ENCODE peak calls at places on chromosomes 12 and 14, in seven cellular contexts. One of them, this sample, is unnamed.

GRCh38 chr14:97056086-97056485 is 258.9 kb downstream of the VRK1 start:
- DNase-seq in mesendoderm: no peak
- DNase-seq in colonic mucosa: no peak
- DNase-seq in keratinocyte: no peak
- DNase-seq in MM.1S: no peak
- DNase-seq in SK-N-SH: peak
- DNase-seq in IMR-90: no peak
- DNase-seq in this sample: peak

GRCh38 chr12:47811581-47812484 is 7.9 kb downstream of the HDAC7 start:
- DNase-seq in colonic mucosa: no peak
- DNase-seq in IMR-90: peak
- DNase-seq in keratinocyte: no peak
- DNase-seq in mesendoderm: no peak
- DNase-seq in SK-N-SH: no peak
- DNase-seq in MM.1S: no peak
- DNase-seq in this sample: no peak

GRCh38 chr12:18578191-18578590 is 159.6 kb downstream of the PLCZ1 start:
- DNase-seq in SK-N-SH: no peak
- DNase-seq in mesendoderm: no peak
- DNase-seq in keratinocyte: peak
- DNase-seq in IMR-90: peak
- DNase-seq in MM.1S: no peak
- DNase-seq in colonic mucosa: no peak
- DNase-seq in this sample: no peak

GRCh38 chr12:47207005-47207717 is 127.4 kb upstream of the AMIGO2 start:
- DNase-seq in SK-N-SH: no peak
- DNase-seq in keratinocyte: no peak
- DNase-seq in MM.1S: peak
- DNase-seq in IMR-90: no peak
- DNase-seq in colonic mucosa: peak
- DNase-seq in mesendoderm: peak
- DNase-seq in this sample: peak

GRCh38 chr14:63470877-63471565 is 72.2 kb downstream of the PPP2R5E start:
- DNase-seq in mesendoderm: no peak
- DNase-seq in colonic mucosa: no peak
- DNase-seq in MM.1S: peak
- DNase-seq in SK-N-SH: no peak
- DNase-seq in keratinocyte: peak
- DNase-seq in IMR-90: peak
- DNase-seq in this sample: no peak

GRCh38 chr12:68063900-68064590 is 74.8 kb downstream of the IFNG-AS1 start:
- DNase-seq in keratinocyte: no peak
- DNase-seq in mesendoderm: no peak
- DNase-seq in IMR-90: no peak
- DNase-seq in MM.1S: no peak
- DNase-seq in SK-N-SH: no peak
- DNase-seq in colonic mucosa: no peak
- DNase-seq in this sample: no peak

GRCh38 chr14:54435500-54435981 is 5.6 kb downstream of the CNIH1 start:
- DNase-seq in SK-N-SH: no peak
- DNase-seq in keratinocyte: peak
- DNase-seq in MM.1S: no peak
- DNase-seq in IMR-90: peak
- DNase-seq in colonic mucosa: no peak
- DNase-seq in mesendoderm: peak
- DNase-seq in this sample: no peak

GRCh38 chr12:74535536-74535935 is 2.1 kb upstream of the ATXN7L3B start:
- DNase-seq in IMR-90: no peak
- DNase-seq in keratinocyte: no peak
- DNase-seq in colonic mucosa: no peak
- DNase-seq in MM.1S: no peak
- DNase-seq in mesendoderm: no peak
- DNase-seq in SK-N-SH: no peak
- DNase-seq in this sample: no peak

GRCh38 chr14:22488522-22489246 is 100.3 kb downstream of the DAD1 start:
- DNase-seq in IMR-90: no peak
- DNase-seq in colonic mucosa: no peak
- DNase-seq in SK-N-SH: no peak
- DNase-seq in mesendoderm: no peak
- DNase-seq in keratinocyte: no peak
- DNase-seq in MM.1S: no peak
- DNase-seq in this sample: no peak

GRCh38 chr12:27824126-27824842 is 44.2 kb upstream of the MANSC4 start:
- DNase-seq in colonic mucosa: no peak
- DNase-seq in mesendoderm: no peak
- DNase-seq in keratinocyte: no peak
- DNase-seq in IMR-90: no peak
- DNase-seq in MM.1S: peak
- DNase-seq in SK-N-SH: no peak
- DNase-seq in this sample: no peak

GRCh38 chr14:51880810-51881580 is 20.6 kb downstream of the GNG2 start:
- DNase-seq in mesendoderm: no peak
- DNase-seq in IMR-90: no peak
- DNase-seq in MM.1S: no peak
- DNase-seq in SK-N-SH: no peak
- DNase-seq in keratinocyte: no peak
- DNase-seq in colonic mucosa: no peak
- DNase-seq in this sample: no peak

GRCh38 chr12:80559766-80560165 is 115.7 kb downstream of the PTPRQ start:
- DNase-seq in mesendoderm: no peak
- DNase-seq in MM.1S: no peak
- DNase-seq in SK-N-SH: no peak
- DNase-seq in colonic mucosa: no peak
- DNase-seq in keratinocyte: no peak
- DNase-seq in IMR-90: no peak
- DNase-seq in this sample: no peak
- H3K4me3 ChIP-seq in mesendoderm: no peak
- H3K4me3 ChIP-seq in MM.1S: no peak
- H3K4me3 ChIP-seq in SK-N-SH: no peak
- H3K4me3 ChIP-seq in colonic mucosa: no peak
- H3K4me3 ChIP-seq in keratinocyte: no peak
- H3K4me3 ChIP-seq in IMR-90: no peak
- H3K4me3 ChIP-seq in this sample: no peak

GRCh38 chr12:51631591-51631990 is 40.6 kb downstream of the SCN8A start:
- DNase-seq in IMR-90: peak
- DNase-seq in MM.1S: no peak
- DNase-seq in keratinocyte: no peak
- DNase-seq in SK-N-SH: no peak
- DNase-seq in colonic mucosa: no peak
- DNase-seq in mesendoderm: peak
- DNase-seq in this sample: no peak
- H3K9ac ChIP-seq in IMR-90: no peak
- H3K9ac ChIP-seq in MM.1S: no peak
- H3K9ac ChIP-seq in keratinocyte: no peak
- H3K9ac ChIP-seq in SK-N-SH: no peak
- H3K9ac ChIP-seq in colonic mucosa: no peak
- H3K9ac ChIP-seq in mesendoderm: no peak
- H3K9ac ChIP-seq in this sample: no peak

DNA sequence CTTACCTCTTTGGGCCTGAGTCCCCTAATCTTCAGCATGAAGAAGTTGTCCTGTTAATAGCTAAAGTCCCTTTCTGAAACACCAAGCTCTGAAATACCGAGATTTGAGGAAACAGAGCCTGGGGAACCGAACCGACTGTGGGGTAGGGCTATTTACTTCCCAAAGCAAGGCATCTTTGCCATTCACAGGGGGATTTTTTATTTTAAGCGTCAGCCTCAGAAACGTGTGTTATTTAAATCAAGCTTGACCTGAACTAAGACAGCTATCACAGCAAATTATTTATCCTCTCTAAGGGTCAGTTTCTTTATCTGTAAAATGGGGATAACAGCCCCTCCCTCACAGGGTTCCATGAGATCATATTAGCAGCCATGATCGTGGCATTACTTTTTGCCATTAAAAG is 1.2 kb upstream of the CORO1C start:
- DNase-seq in SK-N-SH: no peak
- DNase-seq in MM.1S: no peak
- DNase-seq in keratinocyte: no peak
- DNase-seq in colonic mucosa: no peak
- DNase-seq in mesendoderm: no peak
- DNase-seq in IMR-90: no peak
- DNase-seq in this sample: no peak
- H3K4me3 ChIP-seq in SK-N-SH: no peak
- H3K4me3 ChIP-seq in MM.1S: peak
- H3K4me3 ChIP-seq in keratinocyte: peak
- H3K4me3 ChIP-seq in colonic mucosa: peak
- H3K4me3 ChIP-seq in mesendoderm: peak
- H3K4me3 ChIP-seq in IMR-90: peak
- H3K4me3 ChIP-seq in this sample: no peak

DNA sequence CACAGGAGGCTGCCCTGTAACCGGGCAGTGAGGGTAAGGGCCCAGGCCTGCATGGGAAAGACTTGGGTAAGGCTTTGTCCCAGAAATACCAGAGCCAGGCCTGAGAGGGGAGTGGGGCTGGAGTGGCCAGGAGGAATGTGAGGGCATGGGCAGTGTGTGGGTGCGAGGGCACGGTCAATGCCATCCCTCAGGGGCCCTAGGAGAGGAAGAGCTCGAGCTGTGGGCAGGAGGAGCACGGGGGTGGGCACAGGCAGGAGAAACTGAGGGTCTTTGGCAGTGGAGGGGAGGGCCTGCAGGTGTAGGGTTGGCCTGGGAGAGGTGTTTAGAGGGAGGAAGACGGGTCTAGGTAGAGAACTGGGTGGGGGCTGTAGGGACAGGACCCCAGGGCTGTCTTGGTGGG is 381.6 kb downstream of the TMEM121 start:
- DNase-seq in IMR-90: no peak
- DNase-seq in mesendoderm: no peak
- DNase-seq in MM.1S: no peak
- DNase-seq in colonic mucosa: no peak
- DNase-seq in SK-N-SH: no peak
- DNase-seq in keratinocyte: no peak
- DNase-seq in this sample: no peak
- H3K9ac ChIP-seq in IMR-90: no peak
- H3K9ac ChIP-seq in mesendoderm: no peak
- H3K9ac ChIP-seq in MM.1S: no peak
- H3K9ac ChIP-seq in colonic mucosa: no peak
- H3K9ac ChIP-seq in SK-N-SH: no peak
- H3K9ac ChIP-seq in keratinocyte: no peak
- H3K9ac ChIP-seq in this sample: no peak

DNA sequence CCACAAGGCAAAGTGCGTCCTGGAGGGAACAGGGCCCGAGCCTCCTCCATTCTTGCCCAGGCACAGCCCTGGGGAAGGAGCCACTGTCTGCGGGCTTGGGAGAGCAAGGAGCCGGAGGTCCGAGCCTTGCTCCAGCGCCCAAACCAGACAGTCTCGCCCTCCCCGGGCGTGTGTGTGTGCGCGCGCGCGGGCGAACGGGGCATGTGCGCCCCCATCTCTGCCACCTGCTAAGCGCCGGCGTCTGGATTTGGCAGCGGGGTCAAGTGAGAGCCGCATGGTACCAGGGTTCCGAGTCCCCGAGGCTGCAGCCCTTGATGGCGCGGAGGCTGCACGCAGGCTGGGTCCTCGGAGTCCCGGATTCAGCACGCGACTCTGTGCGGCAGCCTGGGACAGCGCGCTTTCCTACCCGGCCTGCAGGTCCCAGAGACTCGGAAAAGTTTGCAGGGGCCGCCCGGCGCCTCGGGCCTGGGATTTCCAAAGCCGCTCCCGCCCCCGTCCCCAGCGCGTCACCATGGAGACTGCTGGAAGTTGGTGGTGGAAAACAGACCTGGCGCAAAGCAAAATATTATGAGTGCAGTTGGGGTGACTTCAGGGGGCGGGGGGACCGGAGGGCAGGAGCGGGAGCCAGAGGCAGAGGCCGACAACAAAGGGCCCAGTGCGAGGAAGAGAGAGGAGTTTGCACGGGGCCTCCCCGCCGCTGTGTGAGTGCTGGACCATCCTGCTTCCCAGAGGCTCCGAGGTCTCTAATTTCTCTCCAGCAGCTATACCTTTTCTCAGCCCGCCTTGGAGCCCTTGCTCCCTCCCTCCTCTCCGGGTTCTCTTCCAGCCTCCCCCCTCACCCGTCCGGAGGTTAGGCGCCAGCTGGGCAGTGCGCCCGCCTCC is 4.2 kb downstream of the RFX4 start:
- DNase-seq in MM.1S: no peak
- DNase-seq in SK-N-SH: peak
- DNase-seq in colonic mucosa: no peak
- DNase-seq in keratinocyte: no peak
- DNase-seq in IMR-90: no peak
- DNase-seq in mesendoderm: peak
- DNase-seq in this sample: no peak
- H3K4me3 ChIP-seq in MM.1S: no peak
- H3K4me3 ChIP-seq in SK-N-SH: peak
- H3K4me3 ChIP-seq in colonic mucosa: no peak
- H3K4me3 ChIP-seq in keratinocyte: no peak
- H3K4me3 ChIP-seq in IMR-90: no peak
- H3K4me3 ChIP-seq in mesendoderm: no peak
- H3K4me3 ChIP-seq in this sample: no peak

DNA sequence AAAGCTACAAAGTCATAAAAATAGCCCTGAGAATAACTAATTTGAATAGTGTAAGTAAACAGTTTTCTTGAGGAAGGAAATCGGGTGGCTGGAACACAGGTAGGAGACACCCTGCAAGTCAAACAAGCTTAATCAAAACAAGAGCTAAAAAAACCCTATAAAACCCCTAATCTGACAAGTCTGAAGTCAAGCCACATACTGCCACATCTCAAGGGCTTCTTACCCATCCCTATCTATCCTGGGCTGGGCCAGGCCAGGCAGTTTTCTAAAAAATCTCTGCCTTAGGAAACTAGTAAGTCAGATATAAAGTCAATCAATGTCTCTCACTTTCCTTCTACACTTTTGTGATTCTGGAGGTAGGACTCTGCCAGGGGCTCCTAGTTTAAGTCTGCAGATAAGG is 15.3 kb downstream of the UBE2N start:
- DNase-seq in mesendoderm: peak
- DNase-seq in colonic mucosa: no peak
- DNase-seq in IMR-90: no peak
- DNase-seq in MM.1S: no peak
- DNase-seq in keratinocyte: no peak
- DNase-seq in SK-N-SH: no peak
- DNase-seq in this sample: no peak
- H3K9ac ChIP-seq in mesendoderm: no peak
- H3K9ac ChIP-seq in colonic mucosa: no peak
- H3K9ac ChIP-seq in IMR-90: no peak
- H3K9ac ChIP-seq in MM.1S: peak
- H3K9ac ChIP-seq in keratinocyte: no peak
- H3K9ac ChIP-seq in SK-N-SH: no peak
- H3K9ac ChIP-seq in this sample: no peak

DNA sequence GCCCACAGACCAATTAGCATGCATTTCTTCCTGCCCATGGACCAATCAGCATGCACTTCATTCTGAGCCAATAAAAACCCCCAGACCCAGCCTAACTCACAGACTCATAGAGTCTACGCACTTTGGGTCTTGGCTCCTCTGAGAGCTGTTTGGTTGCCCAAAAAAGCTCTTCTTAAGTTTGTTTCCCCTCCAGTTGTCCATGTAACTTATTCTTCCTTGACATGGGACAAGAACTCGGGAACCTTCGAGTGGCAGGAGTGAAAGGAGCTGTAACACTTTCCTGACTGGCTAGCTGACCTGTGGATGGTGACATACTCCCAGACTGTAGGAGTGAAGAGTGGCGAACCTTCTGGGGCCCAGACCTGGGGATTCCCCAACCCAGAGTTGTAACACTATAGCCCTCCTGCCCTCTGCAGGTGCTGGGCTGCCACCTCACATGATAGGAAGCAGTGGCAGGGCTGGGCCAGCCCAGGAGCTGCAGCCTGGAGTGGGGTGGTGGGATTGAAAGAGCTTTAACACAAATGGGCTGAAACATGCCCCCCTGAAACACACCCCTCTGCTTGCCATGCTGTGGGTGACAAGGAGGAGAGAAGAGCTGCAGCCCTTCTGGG is 4.4 kb upstream of the BTBD7 start:
- DNase-seq in SK-N-SH: no peak
- DNase-seq in mesendoderm: peak
- DNase-seq in MM.1S: peak
- DNase-seq in IMR-90: no peak
- DNase-seq in colonic mucosa: no peak
- DNase-seq in keratinocyte: no peak
- DNase-seq in this sample: no peak
- H3K4me3 ChIP-seq in SK-N-SH: no peak
- H3K4me3 ChIP-seq in mesendoderm: no peak
- H3K4me3 ChIP-seq in MM.1S: no peak
- H3K4me3 ChIP-seq in IMR-90: no peak
- H3K4me3 ChIP-seq in colonic mucosa: no peak
- H3K4me3 ChIP-seq in keratinocyte: no peak
- H3K4me3 ChIP-seq in this sample: no peak